ENCODE peak calls at places on chromosome 2, in nine cellular contexts. U is HL-60, O is upper lobe of left lung, A is WERI-Rb-1, M is heart left ventricle, Q is GM23338, R is H9, Z is IMR-90, B is fibroblast of lung. Y is an unnamed sample. For H3K27me3, the result is how much of the 10 kb centered on the place peaks cover.

GRCh38 chr2:240259201-240259923 is 118.9 kb upstream of the OTOS start:
- DNase-seq in Z (no peak), U (no peak), O (no peak), R (no peak), A (peak), B (no peak), M (peak), Q (no peak), Y (no peak)

GRCh38 chr2:68643874-68644485 is 601 bp downstream of the PROKR1 start:
- DNase-seq in R (no peak), A (no peak), Z (no peak), U (no peak), B (no peak), M (no peak), O (no peak), Q (no peak), Y (no peak)

GRCh38 chr2:39124770-39125075 is 3.9 kb upstream of the SOS1 start:
- DNase-seq in M (peak), U (no peak), R (no peak), A (no peak), O (no peak), B (no peak), Q (no peak), Z (no peak), Y (peak)

GRCh38 chr2:64932327-64933216 is 56.6 kb upstream of the SLC1A4 start:
- DNase-seq in R (no peak), Q (no peak), M (no peak), A (peak), Z (no peak), U (peak), O (no peak), B (no peak), Y (no peak)

GRCh38 chr2:100244881-100245605 is 77.3 kb downstream of the LONRF2 start:
- DNase-seq in B (peak), Q (no peak), M (no peak), Z (peak), U (no peak), A (no peak), O (no peak), R (no peak), Y (no peak)

GRCh38 chr2:239966029-239966847 is 58.9 kb downstream of the NDUFA10 start:
- DNase-seq in B (no peak), A (no peak), Q (no peak), M (no peak), U (no peak), R (no peak), O (no peak), Z (no peak), Y (no peak)

GRCh38 chr2:64793701-64794100 is 140.0 kb upstream of the SERTAD2 start:
- DNase-seq in B (no peak), A (no peak), M (no peak), U (no peak), O (no peak), Q (no peak), R (no peak), Z (peak), Y (no peak)

GRCh38 chr2:58515827-58516574 is 274.9 kb upstream of the FANCL start:
- DNase-seq in O (no peak), B (peak), Z (no peak), R (no peak), Q (no peak), A (no peak), U (no peak), M (no peak), Y (no peak)

GRCh38 chr2:95058466-95058988 is 33.0 kb downstream of the MAL start:
- DNase-seq in U (no peak), Q (no peak), O (peak), M (no peak), R (no peak), B (no peak), A (no peak), Z (no peak), Y (no peak)

GRCh38 chr2:241851325-241852115 is 7.2 kb downstream of the PDCD1 start:
- DNase-seq in R (peak), Z (no peak), A (no peak), M (no peak), O (no peak), Q (no peak), U (no peak), B (no peak), Y (no peak)

GRCh38 chr2:121649402-121649651 is at the start of gene CLASP1:
- DNase-seq in B (no peak), M (peak), Q (peak), U (peak), O (peak), R (peak), Z (peak), A (peak), Y (peak)

GRCh38 chr2:204869142-204869823 is 324.0 kb downstream of the PARD3B start:
- DNase-seq in M (no peak), B (no peak), R (no peak), U (no peak), A (no peak), Z (peak), Q (no peak), O (no peak), Y (no peak)

GRCh38 chr2:101770672-101771071 is 73.2 kb downstream of the MAP4K4 start:
- DNase-seq in Q (peak), R (no peak), O (no peak), A (peak), U (peak), B (peak), M (no peak), Z (peak), Y (no peak)

GRCh38 chr2:58204195-58204959 is 36.7 kb downstream of the FANCL start:
- DNase-seq in A (no peak), U (no peak), Q (no peak), R (no peak), Z (peak), M (no peak), O (no peak), B (peak), Y (no peak)

GRCh38 chr2:217993055-217993645 is 9.6 kb downstream of the TNS1 start:
- DNase-seq in Z (peak), A (no peak), R (no peak), M (no peak), O (no peak), U (peak), Q (no peak), B (peak), Y (no peak)

GRCh38 chr2:226971770-226972169 is 135.9 kb downstream of the RHBDD1 start:
- DNase-seq in B (no peak), A (no peak), O (no peak), R (no peak), Q (no peak), M (no peak), U (no peak), Z (no peak), Y (no peak)

GRCh38 chr2:102253753-102254150 is 57.6 kb upstream of the IL1RL1 start:
- DNase-seq in Z (peak), A (no peak), Q (no peak), R (no peak), U (no peak), B (peak), O (no peak), M (no peak), Y (no peak)

GRCh38 chr2:120738786-120739771 is 3.4 kb downstream of the GLI2 start:
- DNase-seq in Z (no peak), M (no peak), O (peak), U (no peak), B (no peak), Q (peak), R (peak), A (no peak), Y (no peak)

DNA sequence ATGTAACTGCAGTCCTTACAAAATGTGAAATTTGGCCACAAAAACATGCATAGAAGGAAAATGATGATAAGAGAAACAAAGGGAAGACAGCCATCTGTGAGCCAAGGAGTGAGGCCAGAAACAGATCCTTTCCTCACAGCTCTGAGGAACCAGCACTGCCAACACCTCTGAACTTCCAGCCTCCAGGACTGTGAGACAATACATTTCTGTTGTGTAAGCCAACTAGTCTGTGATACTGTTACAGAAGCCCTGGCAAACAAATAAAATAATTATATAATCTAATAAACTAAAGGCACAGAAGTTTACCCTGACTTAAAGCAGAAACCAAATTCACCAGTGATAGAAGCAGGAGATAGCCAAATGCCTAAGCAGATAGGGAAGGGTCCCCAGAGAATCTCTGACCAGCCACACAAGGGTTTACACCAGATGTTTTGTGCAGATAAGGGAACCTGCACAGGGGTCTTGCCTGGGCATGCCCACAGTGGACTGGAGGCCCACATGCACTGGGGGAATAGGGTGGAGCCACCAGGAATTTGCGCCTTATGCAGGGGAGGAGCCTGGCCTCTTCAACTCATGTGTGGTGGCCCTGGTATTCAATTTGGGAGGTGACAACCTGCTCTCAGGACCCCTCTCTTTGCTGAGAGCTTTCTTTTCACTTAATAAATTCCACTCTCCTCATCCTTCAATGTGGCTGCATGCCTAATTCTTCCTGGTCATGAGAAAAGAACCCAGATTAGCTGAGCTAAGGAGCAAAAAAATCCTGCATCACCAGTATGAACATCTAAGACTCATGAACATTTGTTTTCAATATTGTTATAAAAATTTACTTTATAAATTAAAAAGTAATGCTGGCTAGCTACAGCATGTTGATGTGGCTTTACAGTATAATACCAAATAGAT is 3.8 kb upstream of the GCC2 start:
- DNase-seq in A (peak), Z (peak), M (no peak), R (peak), U (no peak), B (peak), Q (no peak), O (no peak), Y (no peak)
- H3K27ac ChIP-seq in A (peak), Z (peak), M (no peak), R (no peak), U (no peak), B (no peak), Q (peak), O (no peak), Y (no peak)

GRCh38 chr2:215635788-215636139 is 199.9 kb upstream of the FN1 start:
- DNase-seq in M (no peak), O (no peak), Q (peak), U (no peak), R (no peak), A (no peak), Z (peak), B (peak), Y (no peak)
- TF ChIP-seq CTCF in M (no peak), O (no peak), Q (peak), U (no peak), R (peak), A (no peak), Z (peak), B (peak), Y (no peak)

GRCh38 chr2:131011481-131011880 is 81.8 kb downstream of the FAM168B start:
- DNase-seq in Z (no peak), U (no peak), B (no peak), A (peak), Q (no peak), O (no peak), R (no peak), M (no peak), Y (no peak)

GRCh38 chr2:131009713-131010475 is 83.4 kb downstream of the FAM168B start:
- DNase-seq in R (no peak), O (no peak), Z (no peak), M (no peak), U (no peak), Q (no peak), A (no peak), B (no peak), Y (no peak)

GRCh38 chr2:131014141-131014540 is 79.1 kb downstream of the FAM168B start:
- DNase-seq in Z (no peak), U (no peak), R (no peak), B (no peak), A (no peak), Q (no peak), M (no peak), O (no peak), Y (no peak)

GRCh38 chr2:131008967-131009366 is 84.3 kb downstream of the FAM168B start:
- DNase-seq in A (no peak), Q (no peak), R (no peak), Z (no peak), M (no peak), O (no peak), U (no peak), B (no peak), Y (no peak)

DNA sequence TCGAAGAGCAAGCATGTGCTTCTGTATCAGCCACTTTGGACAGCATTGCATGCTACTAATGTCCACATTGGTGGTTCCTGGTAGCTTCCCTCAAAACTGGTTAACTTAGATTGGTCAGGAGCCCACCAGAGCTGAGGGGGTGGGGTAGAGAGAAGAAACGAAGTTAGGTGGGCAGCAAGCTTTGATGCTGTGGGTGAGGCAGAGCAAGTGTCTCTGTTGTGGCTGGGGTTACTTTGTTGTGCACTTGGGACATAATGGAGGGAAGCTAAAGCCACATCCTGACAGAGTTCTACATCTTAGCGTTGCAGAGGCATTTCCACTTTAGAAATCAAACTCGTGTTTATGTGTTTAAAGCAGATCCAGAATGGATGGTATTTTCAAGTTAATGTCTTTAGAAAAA is 82.7 kb downstream of the FAM168B start:
- DNase-seq in Z (no peak), B (no peak), Q (no peak), U (no peak), R (no peak), O (no peak), M (no peak), A (no peak), Y (no peak)
- H3K27me3 ChIP-seq in Z (under half), B (under half), Q (under half), U (under half), R (under half), O (under half), M (under half), A (under half), Y (under half)

GRCh38 chr2:105325389-105325963 is 4.1 kb downstream of the TGFBRAP1 start:
- DNase-seq in U (no peak), A (no peak), R (no peak), B (no peak), Q (peak), O (no peak), Z (peak), M (no peak), Y (no peak)
- H3K27ac ChIP-seq in U (peak), A (peak), R (no peak), B (no peak), Q (no peak), O (no peak), Z (peak), M (no peak), Y (no peak)

GRCh38 chr2:108165750-108166149 is 74.0 kb upstream of the SULT1C3 start:
- DNase-seq in A (no peak), U (no peak), Z (no peak), Q (no peak), O (no peak), R (no peak), M (no peak), B (no peak), Y (no peak)
- TF ChIP-seq CTCF in A (no peak), U (no peak), Z (no peak), Q (no peak), O (no peak), R (no peak), M (no peak), B (no peak), Y (no peak)

GRCh38 chr2:127406454-127406853 is 11.8 kb upstream of the PROC start:
- DNase-seq in U (no peak), O (no peak), B (no peak), Z (peak), Q (no peak), R (no peak), M (no peak), A (no peak), Y (no peak)

GRCh38 chr2:127408807-127409099 is 9.5 kb upstream of the PROC start:
- DNase-seq in R (no peak), B (no peak), U (no peak), A (no peak), M (no peak), O (no peak), Z (no peak), Q (no peak), Y (no peak)

GRCh38 chr2:127408004-127408806 is 10.0 kb upstream of the PROC start:
- DNase-seq in B (peak), U (peak), O (peak), A (peak), M (peak), Q (peak), R (peak), Z (peak), Y (peak)

GRCh38 chr2:127407661-127408003 is 10.6 kb upstream of the PROC start:
- DNase-seq in A (no peak), U (no peak), M (no peak), B (no peak), R (no peak), Q (no peak), O (no peak), Z (no peak), Y (no peak)

DNA sequence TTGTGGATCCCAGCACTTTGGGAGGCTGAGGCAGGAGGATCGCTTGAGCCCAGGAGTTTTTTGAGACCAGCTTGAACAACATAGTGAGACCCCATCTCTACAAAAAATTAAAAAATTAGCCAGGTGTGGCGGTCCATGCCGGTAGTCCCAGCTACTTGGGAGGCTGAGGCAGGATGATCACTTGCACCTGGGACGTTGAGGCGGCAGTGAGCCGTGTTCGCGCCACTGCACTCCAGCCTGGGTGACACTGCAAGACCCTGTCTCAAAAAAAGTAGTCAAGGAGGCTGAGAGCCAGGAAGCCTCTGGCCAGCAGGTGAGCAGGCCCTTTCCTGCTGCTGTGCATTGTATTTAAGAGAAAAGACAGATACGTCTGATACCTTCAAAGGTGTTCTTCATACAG is 11.1 kb upstream of the PROC start:
- DNase-seq in B (no peak), U (no peak), A (no peak), R (no peak), Q (no peak), O (no peak), Z (no peak), M (no peak), Y (no peak)
- H3K27me3 ChIP-seq in B (under half), U (under half), A (under half), R (under half), Q (under half), O (under half), Z (under half), M (under half), Y (under half)

GRCh38 chr2:202037086-202037485 is 3.4 kb downstream of the FZD7 start:
- DNase-seq in U (no peak), O (no peak), R (no peak), Q (no peak), M (no peak), Z (peak), B (peak), A (no peak), Y (no peak)
- H3K27ac ChIP-seq in U (no peak), O (no peak), R (no peak), Q (peak), M (peak), Z (peak), B (peak), A (peak), Y (no peak)

GRCh38 chr2:10935953-10936942 is 24.5 kb downstream of the KCNF1 start:
- DNase-seq in R (peak), Z (peak), U (no peak), O (no peak), A (no peak), Q (peak), B (peak), M (no peak), Y (no peak)
- TF ChIP-seq CTCF in R (no peak), Z (peak), U (no peak), O (no peak), A (no peak), Q (no peak), B (peak), M (no peak), Y (no peak)